ENCODE peak calls at places on chromosomes 5 and 9, in ten cellular contexts. X, R, D, H, T, Y, G, W, I and A are unnamed samples.
A peak's percentile ranks its signal among the peaks of the same experiment; 100 is the strongest.

GRCh38 chr5:112885001-112885400 is 23.9 kb downstream of the SRP19 start:
- DNase-seq in Y (no peak), T (no peak), H (no peak), W (no peak), I (no peak), X (no peak), D (no peak), R (no peak), G (no peak), A (no peak)

GRCh38 chr9:72154468-72155281 is 5.4 kb downstream of the GDA start:
- DNase-seq in H (no peak), D (no peak), W (no peak), T (no peak), R (no peak), Y (peak; percentile 33), G (no peak), I (no peak), X (no peak), A (no peak)

GRCh38 chr9:35035851-35036701 is 36.3 kb downstream of the VCP start:
- DNase-seq in X (peak; percentile 51), I (peak; percentile 36), W (peak; percentile 62), H (no peak), R (peak; percentile 80), D (peak; percentile 24), T (peak; percentile 70), G (peak; percentile 77), Y (no peak), A (no peak)

GRCh38 chr5:180803181-180804128 is 849 bp upstream of the MGAT1 start:
- DNase-seq in T (peak; percentile 72), H (no peak), R (no peak), D (no peak), I (peak; percentile 88), G (peak; percentile 94), Y (peak; percentile 84), X (peak; percentile 87), W (peak; percentile 91), A (peak; percentile 82)

GRCh38 chr5:99449786-99450185 is 521.0 kb upstream of the CHD1 start:
- DNase-seq in I (no peak), H (no peak), W (no peak), G (no peak), X (no peak), R (peak; percentile 24), Y (no peak), T (no peak), D (no peak), A (no peak)

GRCh38 chr5:172494630-172495505 is 40.5 kb upstream of the SH3PXD2B start:
- DNase-seq in X (no peak), G (peak; percentile 41), I (no peak), D (no peak), T (peak; percentile 36), Y (no peak), W (no peak), R (no peak), H (no peak), A (no peak)

GRCh38 chr9:121672213-121672612 is 20.8 kb downstream of the DAB2IP start:
- DNase-seq in I (no peak), R (no peak), W (no peak), X (no peak), G (no peak), D (no peak), T (no peak), Y (no peak), H (no peak), A (no peak)

GRCh38 chr5:14236757-14237156 is 93.6 kb downstream of the TRIO start:
- DNase-seq in I (no peak), G (no peak), X (no peak), H (no peak), W (no peak), Y (no peak), T (no peak), R (no peak), D (no peak), A (no peak)

GRCh38 chr9:2132484-2133082 is 117.4 kb downstream of the SMARCA2 start:
- DNase-seq in X (no peak), Y (peak; percentile 9), W (no peak), R (peak; percentile 45), G (no peak), T (no peak), D (peak; percentile 13), H (no peak), I (no peak), A (peak; percentile 11)

GRCh38 chr9:137645211-137645610 is 26.4 kb downstream of the EHMT1 start:
- DNase-seq in W (no peak), G (no peak), X (no peak), R (no peak), H (peak; percentile 34), D (no peak), I (no peak), Y (no peak), T (no peak), A (no peak)

GRCh38 chr5:10590226-10591047 is 26.6 kb downstream of the ANKRD33B start:
- DNase-seq in X (no peak), D (no peak), W (no peak), R (peak; percentile 51), Y (no peak), H (no peak), T (no peak), I (no peak), G (no peak), A (peak; percentile 44)

GRCh38 chr9:70034292-70034711 is 9.3 kb upstream of the MAMDC2 start:
- DNase-seq in I (no peak), X (no peak), Y (no peak), H (no peak), W (no peak), G (no peak), T (no peak), D (no peak), R (no peak), A (no peak)

GRCh38 chr9:109914280-109915027 is 134.5 kb downstream of the PALM2AKAP2 start:
- DNase-seq in X (no peak), T (no peak), R (peak; percentile 95), Y (no peak), W (no peak), D (peak; percentile 92), I (no peak), H (no peak), G (no peak), A (no peak)

GRCh38 chr5:8258808-8259207 is 389.9 kb downstream of the MTRR start:
- DNase-seq in H (no peak), X (no peak), D (no peak), Y (no peak), G (no peak), I (no peak), T (no peak), R (no peak), W (no peak), A (no peak)

GRCh38 chr5:66967102-66967501 is 229.5 kb downstream of the CD180 start:
- DNase-seq in Y (no peak), R (peak; percentile 67), G (no peak), X (no peak), T (no peak), W (no peak), D (peak; percentile 73), H (no peak), I (no peak), A (no peak)

GRCh38 chr9:134925011-134925511 is 7.3 kb upstream of the FCN1 start:
- DNase-seq in X (no peak), T (no peak), W (no peak), I (no peak), D (no peak), R (no peak), Y (no peak), H (no peak), G (peak; percentile 46), A (no peak)